ENCODE peak calls at places on chromosomes 11 and 22, in ten cellular contexts. One of them, this sample, is unnamed.

GRCh38 chr11:34274712-34275398 is 83.0 kb downstream of the ABTB2 start:
- DNase-seq in mammary epithelial cell: peak; percentile 99
- DNase-seq in cardiac muscle cell: no peak
- DNase-seq in PC-9: peak; percentile 100
- DNase-seq in GM13977: no peak
- DNase-seq in lung: peak; percentile 95
- DNase-seq in astrocyte of the spinal cord: peak; percentile 94
- DNase-seq in endothelial cell: no peak
- DNase-seq in Peyer's patch: peak; percentile 83
- DNase-seq in kidney epithelial cell: peak; percentile 88
- DNase-seq in this sample: no peak

GRCh38 chr11:33582636-33583325 is 117.8 kb downstream of the C11orf91 start:
- DNase-seq in kidney epithelial cell: no peak
- DNase-seq in lung: no peak
- DNase-seq in PC-9: no peak
- DNase-seq in endothelial cell: no peak
- DNase-seq in cardiac muscle cell: no peak
- DNase-seq in mammary epithelial cell: no peak
- DNase-seq in Peyer's patch: no peak
- DNase-seq in astrocyte of the spinal cord: no peak
- DNase-seq in GM13977: peak; percentile 22
- DNase-seq in this sample: no peak

GRCh38 chr11:62612366-62613274 is at the start of the genes EML3 and ROM1:
- DNase-seq in mammary epithelial cell: peak; percentile 75
- DNase-seq in kidney epithelial cell: no peak
- DNase-seq in GM13977: peak; percentile 96
- DNase-seq in endothelial cell: peak; percentile 86
- DNase-seq in lung: peak; percentile 92
- DNase-seq in Peyer's patch: peak; percentile 96
- DNase-seq in PC-9: peak; percentile 79
- DNase-seq in astrocyte of the spinal cord: peak; percentile 75
- DNase-seq in cardiac muscle cell: peak; percentile 90
- DNase-seq in this sample: peak; percentile 83

GRCh38 chr11:130553306-130553705 is 104.9 kb downstream of the ADAMTS15 start:
- DNase-seq in cardiac muscle cell: no peak
- DNase-seq in PC-9: no peak
- DNase-seq in astrocyte of the spinal cord: peak; percentile 76
- DNase-seq in endothelial cell: no peak
- DNase-seq in kidney epithelial cell: no peak
- DNase-seq in mammary epithelial cell: no peak
- DNase-seq in Peyer's patch: no peak
- DNase-seq in GM13977: no peak
- DNase-seq in lung: no peak
- DNase-seq in this sample: no peak

GRCh38 chr11:112082729-112083128 is 3.8 kb downstream of the TIMM8B start:
- DNase-seq in PC-9: no peak
- DNase-seq in mammary epithelial cell: peak; percentile 31
- DNase-seq in Peyer's patch: no peak
- DNase-seq in lung: no peak
- DNase-seq in kidney epithelial cell: no peak
- DNase-seq in GM13977: no peak
- DNase-seq in endothelial cell: no peak
- DNase-seq in cardiac muscle cell: no peak
- DNase-seq in astrocyte of the spinal cord: peak; percentile 44
- DNase-seq in this sample: no peak

GRCh38 chr11:60797846-60798630 is 12.9 kb downstream of the MS4A10 start:
- DNase-seq in astrocyte of the spinal cord: no peak
- DNase-seq in mammary epithelial cell: no peak
- DNase-seq in GM13977: no peak
- DNase-seq in cardiac muscle cell: no peak
- DNase-seq in kidney epithelial cell: no peak
- DNase-seq in endothelial cell: no peak
- DNase-seq in lung: no peak
- DNase-seq in PC-9: no peak
- DNase-seq in Peyer's patch: no peak
- DNase-seq in this sample: no peak

GRCh38 chr11:80241766-80242165 is 800.9 kb upstream of the TENM4 start:
- DNase-seq in astrocyte of the spinal cord: no peak
- DNase-seq in kidney epithelial cell: no peak
- DNase-seq in PC-9: peak; percentile 38
- DNase-seq in cardiac muscle cell: no peak
- DNase-seq in mammary epithelial cell: peak; percentile 62
- DNase-seq in Peyer's patch: no peak
- DNase-seq in endothelial cell: no peak
- DNase-seq in lung: no peak
- DNase-seq in GM13977: no peak
- DNase-seq in this sample: no peak

GRCh38 chr11:9053631-9054030 is 37.8 kb downstream of the SCUBE2 start:
- DNase-seq in cardiac muscle cell: no peak
- DNase-seq in mammary epithelial cell: no peak
- DNase-seq in PC-9: no peak
- DNase-seq in GM13977: no peak
- DNase-seq in endothelial cell: no peak
- DNase-seq in astrocyte of the spinal cord: no peak
- DNase-seq in lung: no peak
- DNase-seq in Peyer's patch: no peak
- DNase-seq in kidney epithelial cell: peak; percentile 69
- DNase-seq in this sample: no peak

GRCh38 chr22:24435861-24436351 is 8.5 kb downstream of the ADORA2A start:
- DNase-seq in astrocyte of the spinal cord: peak; percentile 33
- DNase-seq in mammary epithelial cell: no peak
- DNase-seq in lung: no peak
- DNase-seq in PC-9: no peak
- DNase-seq in kidney epithelial cell: no peak
- DNase-seq in endothelial cell: no peak
- DNase-seq in GM13977: no peak
- DNase-seq in Peyer's patch: peak; percentile 45
- DNase-seq in cardiac muscle cell: no peak
- DNase-seq in this sample: no peak

GRCh38 chr11:67379061-67380058 is 6.0 kb upstream of the CLCF1 start:
- DNase-seq in GM13977: no peak
- DNase-seq in lung: no peak
- DNase-seq in astrocyte of the spinal cord: no peak
- DNase-seq in kidney epithelial cell: no peak
- DNase-seq in PC-9: peak; percentile 79
- DNase-seq in mammary epithelial cell: peak; percentile 71
- DNase-seq in Peyer's patch: peak; percentile 64
- DNase-seq in endothelial cell: no peak
- DNase-seq in cardiac muscle cell: no peak
- DNase-seq in this sample: no peak

GRCh38 chr11:2290351-2290841 is 11.3 kb downstream of the C11orf21 start:
- DNase-seq in kidney epithelial cell: no peak
- DNase-seq in GM13977: no peak
- DNase-seq in mammary epithelial cell: no peak
- DNase-seq in cardiac muscle cell: no peak
- DNase-seq in PC-9: no peak
- DNase-seq in Peyer's patch: no peak
- DNase-seq in lung: no peak
- DNase-seq in endothelial cell: peak; percentile 4
- DNase-seq in astrocyte of the spinal cord: no peak
- DNase-seq in this sample: no peak

GRCh38 chr11:16883179-16883578 is 131.0 kb downstream of the PLEKHA7 start:
- DNase-seq in GM13977: no peak
- DNase-seq in cardiac muscle cell: peak; percentile 39
- DNase-seq in kidney epithelial cell: no peak
- DNase-seq in astrocyte of the spinal cord: no peak
- DNase-seq in endothelial cell: no peak
- DNase-seq in PC-9: peak; percentile 92
- DNase-seq in mammary epithelial cell: peak; percentile 86
- DNase-seq in lung: peak; percentile 31
- DNase-seq in Peyer's patch: peak; percentile 51
- DNase-seq in this sample: no peak

DNA sequence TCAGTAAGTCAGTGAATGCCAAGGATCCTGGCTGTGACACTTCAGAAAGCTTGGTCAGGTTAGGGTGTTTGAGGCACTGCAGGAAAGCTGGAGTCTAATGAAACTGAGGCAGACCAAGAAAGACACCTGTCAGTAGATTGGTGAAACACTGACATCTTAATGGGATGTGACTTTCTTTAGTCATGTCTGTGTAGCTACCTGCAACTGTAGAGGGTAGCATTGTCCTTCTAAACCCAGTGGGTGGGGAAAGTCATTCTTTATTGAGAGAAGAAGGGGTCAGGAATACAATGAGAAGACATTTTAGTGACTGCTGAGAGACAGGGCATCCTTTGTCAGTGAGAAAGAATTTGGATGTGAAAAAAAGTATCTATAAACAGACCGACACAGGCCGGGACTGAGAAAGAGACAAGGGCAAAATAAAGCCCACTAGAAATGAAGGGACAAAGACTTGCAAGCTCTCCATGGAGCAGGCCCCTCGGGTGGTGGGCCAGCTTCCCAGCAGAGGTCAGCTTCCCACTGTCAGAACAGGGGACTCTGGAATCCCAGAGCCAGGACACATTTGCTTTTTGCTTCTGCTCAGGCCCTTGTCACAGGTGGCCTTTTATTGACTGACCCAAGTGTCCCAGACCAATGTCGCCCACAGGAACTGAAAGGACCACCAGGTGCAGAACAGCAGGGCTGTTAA is 213.0 kb downstream of the TENM4 start:
- DNase-seq in PC-9: no peak
- DNase-seq in GM13977: no peak
- DNase-seq in cardiac muscle cell: no peak
- DNase-seq in kidney epithelial cell: no peak
- DNase-seq in mammary epithelial cell: no peak
- DNase-seq in astrocyte of the spinal cord: no peak
- DNase-seq in Peyer's patch: no peak
- DNase-seq in lung: no peak
- DNase-seq in endothelial cell: no peak
- DNase-seq in this sample: no peak
- TF ChIP-seq CTCF in PC-9: no peak
- TF ChIP-seq CTCF in GM13977: no peak
- TF ChIP-seq CTCF in cardiac muscle cell: peak; percentile 6
- TF ChIP-seq CTCF in kidney epithelial cell: no peak
- TF ChIP-seq CTCF in mammary epithelial cell: no peak
- TF ChIP-seq CTCF in astrocyte of the spinal cord: peak; percentile 19
- TF ChIP-seq CTCF in Peyer's patch: no peak
- TF ChIP-seq CTCF in lung: no peak
- TF ChIP-seq CTCF in endothelial cell: no peak
- TF ChIP-seq CTCF in this sample: no peak

DNA sequence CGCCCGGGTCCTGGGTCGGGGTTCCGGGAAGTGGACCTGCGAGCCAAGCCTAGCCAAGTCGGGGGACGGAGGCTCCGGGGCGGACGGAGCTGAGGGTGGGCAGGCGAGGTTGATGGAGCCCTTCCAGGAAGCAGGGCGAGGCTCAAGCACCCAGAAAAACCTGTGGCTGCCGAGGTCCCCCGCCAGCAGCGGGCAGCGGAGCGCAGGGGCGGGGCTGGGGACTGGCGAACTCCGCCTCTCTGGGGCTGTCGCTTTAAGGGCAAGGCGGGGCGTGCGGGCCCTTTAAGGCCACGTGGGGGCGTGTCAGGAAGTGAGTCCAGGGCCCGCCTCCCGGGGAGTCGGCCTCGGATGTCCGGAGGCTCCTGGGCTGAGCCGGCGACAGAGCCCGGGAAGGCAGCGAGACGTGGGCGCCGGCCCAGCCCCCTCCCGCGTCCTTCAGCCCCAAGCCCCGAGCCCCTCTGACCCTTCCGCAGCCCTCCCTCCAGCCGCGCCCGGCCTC is at the start of gene SLC35C1:
- DNase-seq in PC-9: peak; percentile 88
- DNase-seq in lung: peak; percentile 97
- DNase-seq in astrocyte of the spinal cord: peak; percentile 95
- DNase-seq in cardiac muscle cell: peak; percentile 98
- DNase-seq in kidney epithelial cell: peak; percentile 75
- DNase-seq in Peyer's patch: peak; percentile 99
- DNase-seq in GM13977: peak; percentile 99
- DNase-seq in mammary epithelial cell: peak; percentile 91
- DNase-seq in endothelial cell: peak; percentile 95
- DNase-seq in this sample: peak; percentile 95
- TF ChIP-seq CTCF in PC-9: peak; percentile 32
- TF ChIP-seq CTCF in lung: peak; percentile 10
- TF ChIP-seq CTCF in astrocyte of the spinal cord: peak; percentile 8
- TF ChIP-seq CTCF in cardiac muscle cell: peak; percentile 1
- TF ChIP-seq CTCF in kidney epithelial cell: no peak
- TF ChIP-seq CTCF in Peyer's patch: no peak
- TF ChIP-seq CTCF in GM13977: peak; percentile 13
- TF ChIP-seq CTCF in mammary epithelial cell: no peak
- TF ChIP-seq CTCF in endothelial cell: peak; percentile 58
- TF ChIP-seq CTCF in this sample: no peak

DNA sequence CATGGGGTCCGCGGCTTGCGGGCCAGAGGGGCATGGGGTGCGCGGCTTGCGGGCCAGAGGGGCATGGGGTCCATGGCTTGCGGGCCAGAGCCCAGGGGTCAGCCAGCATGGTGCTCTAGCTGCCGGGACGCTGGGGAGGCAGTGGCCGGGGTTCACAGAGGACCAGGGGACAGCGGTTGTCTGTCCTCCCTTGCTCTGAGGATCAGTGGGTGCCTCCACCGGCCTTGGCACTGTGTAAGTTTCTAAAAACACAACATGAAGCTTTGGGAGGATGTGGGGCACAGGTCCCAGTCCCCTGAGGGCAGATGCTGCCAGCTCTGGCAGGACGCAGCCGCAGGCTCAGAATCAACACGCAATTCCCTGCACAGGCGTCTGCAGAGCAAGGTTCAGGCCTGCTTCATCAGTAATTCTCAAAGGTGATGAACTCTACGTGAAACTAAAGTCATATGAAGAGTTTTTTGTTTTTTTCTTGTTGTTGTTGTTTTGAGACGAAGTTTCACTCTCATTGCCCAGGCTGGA is 3.0 kb downstream of the MLC1 start:
- DNase-seq in kidney epithelial cell: no peak
- DNase-seq in endothelial cell: no peak
- DNase-seq in astrocyte of the spinal cord: no peak
- DNase-seq in mammary epithelial cell: no peak
- DNase-seq in cardiac muscle cell: no peak
- DNase-seq in Peyer's patch: no peak
- DNase-seq in lung: no peak
- DNase-seq in GM13977: no peak
- DNase-seq in PC-9: no peak
- DNase-seq in this sample: no peak
- TF ChIP-seq CTCF in kidney epithelial cell: no peak
- TF ChIP-seq CTCF in endothelial cell: no peak
- TF ChIP-seq CTCF in astrocyte of the spinal cord: no peak
- TF ChIP-seq CTCF in mammary epithelial cell: no peak
- TF ChIP-seq CTCF in cardiac muscle cell: no peak
- TF ChIP-seq CTCF in Peyer's patch: no peak
- TF ChIP-seq CTCF in lung: no peak
- TF ChIP-seq CTCF in GM13977: no peak
- TF ChIP-seq CTCF in PC-9: no peak
- TF ChIP-seq CTCF in this sample: no peak

DNA sequence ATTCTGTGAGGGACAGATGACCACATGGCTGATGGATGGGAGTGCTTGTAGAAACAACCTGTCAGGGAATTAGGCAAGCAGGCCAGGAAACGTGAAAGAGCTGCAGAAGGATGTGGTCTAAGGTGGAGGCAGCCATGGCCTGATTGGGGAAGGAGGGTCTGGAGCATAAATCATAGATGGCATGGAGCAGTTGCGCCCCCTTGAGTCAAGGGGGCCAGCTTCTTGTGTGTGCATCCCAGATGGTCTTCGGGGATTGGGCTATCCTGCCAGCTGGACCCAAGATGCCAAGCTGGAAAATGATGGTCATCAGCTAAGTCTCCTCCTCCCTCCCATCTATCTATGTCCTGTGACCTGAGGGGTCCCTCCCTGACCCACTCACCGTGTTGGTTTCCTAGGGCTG is 119.4 kb upstream of the CLPB start:
- DNase-seq in cardiac muscle cell: no peak
- DNase-seq in GM13977: peak; percentile 26
- DNase-seq in endothelial cell: no peak
- DNase-seq in astrocyte of the spinal cord: no peak
- DNase-seq in PC-9: no peak
- DNase-seq in kidney epithelial cell: no peak
- DNase-seq in lung: no peak
- DNase-seq in mammary epithelial cell: no peak
- DNase-seq in Peyer's patch: no peak
- DNase-seq in this sample: no peak
- TF ChIP-seq CTCF in cardiac muscle cell: peak; percentile 23
- TF ChIP-seq CTCF in GM13977: peak; percentile 52
- TF ChIP-seq CTCF in endothelial cell: no peak
- TF ChIP-seq CTCF in astrocyte of the spinal cord: no peak
- TF ChIP-seq CTCF in PC-9: no peak
- TF ChIP-seq CTCF in kidney epithelial cell: no peak
- TF ChIP-seq CTCF in lung: no peak
- TF ChIP-seq CTCF in mammary epithelial cell: no peak
- TF ChIP-seq CTCF in Peyer's patch: peak; percentile 18
- TF ChIP-seq CTCF in this sample: no peak